ENCODE peak calls at places on chromosomes 2 and 18, in four cellular contexts. G is A549, W is HepG2, C is K562. Y is an unnamed sample.

GRCh38 chr18:51765712-51766360 is 568.4 kb upstream of the MEX3C start:
- DNase-seq in G (no peak), W (no peak), C (no peak), Y (no peak)

GRCh38 chr2:29309090-29310054 is 194.2 kb downstream of the CLIP4 start:
- DNase-seq in G (peak), W (peak), C (peak), Y (peak)

GRCh38 chr2:226839960-226840359 is 4.1 kb downstream of the RHBDD1 start:
- DNase-seq in G (no peak), W (no peak), C (no peak), Y (no peak)

GRCh38 chr18:28512357-28512756 is 335.4 kb upstream of the CDH2 start:
- DNase-seq in G (no peak), W (no peak), C (no peak), Y (no peak)

GRCh38 chr2:159094173-159094737 is 125.8 kb downstream of the TANC1 start:
- DNase-seq in G (no peak), W (no peak), C (no peak), Y (no peak)

GRCh38 chr2:240832816-240833497 is 12.9 kb upstream of the KIF1A start:
- DNase-seq in G (no peak), W (no peak), C (no peak), Y (no peak)

GRCh38 chr2:45168731-45169338 is 159.6 kb upstream of the SIX2 start:
- DNase-seq in G (peak), W (no peak), C (no peak), Y (peak)

GRCh38 chr18:46705521-46705920 is 48.5 kb upstream of the LOXHD1 start:
- DNase-seq in G (no peak), W (no peak), C (no peak), Y (peak)

GRCh38 chr2:28802975-28803429 is 7.6 kb upstream of the SPDYA start:
- DNase-seq in G (no peak), W (no peak), C (no peak), Y (no peak)

GRCh38 chr2:64522843-64523428 is 1.2 kb upstream of the AFTPH start:
- DNase-seq in G (peak), W (peak), C (peak), Y (no peak)

GRCh38 chr2:232348936-232349335 is 29.6 kb upstream of the ALPP start:
- DNase-seq in G (no peak), W (no peak), C (no peak), Y (peak)

GRCh38 chr18:6058941-6059340 is 163.6 kb upstream of the TMEM200C start:
- DNase-seq in G (no peak), W (peak), C (no peak), Y (no peak)

GRCh38 chr18:23106575-23106974 is 28.7 kb upstream of the CABLES1 start:
- DNase-seq in G (peak), W (peak), C (no peak), Y (no peak)

GRCh38 chr2:181785677-181786344 is 105.5 kb upstream of the NEUROD1 start:
- DNase-seq in G (no peak), W (no peak), C (no peak), Y (no peak)

GRCh38 chr2:149278146-149278878 is 52.1 kb upstream of the LYPD6 start:
- DNase-seq in G (no peak), W (no peak), C (no peak), Y (no peak)

GRCh38 chr2:53568463-53568862 is 199.1 kb upstream of the CHAC2 start:
- DNase-seq in G (no peak), W (no peak), C (no peak), Y (no peak)

GRCh38 chr2:47653909-47654789 is 128.8 kb upstream of the MSH6 start:
- DNase-seq in G (no peak), W (peak), C (peak), Y (peak)

GRCh38 chr18:67425724-67426123 is 90.8 kb downstream of the DSEL start:
- DNase-seq in G (peak), W (no peak), C (no peak), Y (no peak)

GRCh38 chr18:22674300-22674699 is 256.6 kb upstream of the CTAGE1 start:
- DNase-seq in G (peak), W (no peak), C (no peak), Y (no peak)

GRCh38 chr2:105361132-105361889 is 24.0 kb downstream of the C2orf49 start:
- DNase-seq in G (no peak), W (no peak), C (no peak), Y (no peak)

GRCh38 chr18:57819671-57820460 is 16.8 kb upstream of the ATP8B1 start:
- DNase-seq in G (peak), W (peak), C (peak), Y (no peak)

GRCh38 chr18:51195602-51196115 is 1.8 kb downstream of the MEX3C start:
- DNase-seq in G (peak), W (peak), C (peak), Y (peak)

GRCh38 chr2:215868886-215869285 is 144.5 kb downstream of the MREG start:
- DNase-seq in G (no peak), W (no peak), C (no peak), Y (no peak)

GRCh38 chr2:102050854-102051391 is 59.2 kb downstream of the IL1R2 start:
- DNase-seq in G (no peak), W (peak), C (peak), Y (no peak)

GRCh38 chr2:8643238-8643995 is 38.4 kb upstream of the ID2 start:
- DNase-seq in G (no peak), W (no peak), C (no peak), Y (no peak)

DNA sequence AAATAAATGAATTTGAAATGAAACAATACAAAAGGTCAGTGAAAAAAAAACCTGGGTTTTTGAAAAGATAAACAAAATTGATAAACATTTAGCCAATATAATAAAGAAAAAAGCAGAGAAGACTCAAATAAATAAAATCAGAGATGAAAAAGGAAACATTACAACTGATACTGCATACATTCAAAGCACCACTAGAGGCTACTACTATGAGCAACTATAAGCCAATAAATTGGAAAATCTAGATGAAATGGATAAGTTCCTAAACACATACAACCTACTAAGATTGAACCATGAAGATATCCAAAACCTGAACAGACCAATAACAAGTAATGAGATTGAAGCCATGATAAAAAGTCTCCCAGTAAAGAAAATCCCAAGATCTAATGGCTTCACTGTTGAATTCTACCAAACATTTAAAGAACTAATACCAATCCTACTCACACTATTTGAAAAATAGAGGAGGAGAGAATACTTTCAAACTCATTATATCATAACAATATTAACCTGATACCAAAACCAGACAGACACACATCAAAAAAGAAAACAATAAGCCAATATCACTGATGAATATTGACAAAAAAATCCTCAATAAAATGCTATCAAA is 80.8 kb upstream of the CERS6 start:
- DNase-seq in G (no peak), W (no peak), C (no peak), Y (no peak)
- TF ChIP-seq CTCF in G (peak), W (no peak), C (peak), Y (no peak)

DNA sequence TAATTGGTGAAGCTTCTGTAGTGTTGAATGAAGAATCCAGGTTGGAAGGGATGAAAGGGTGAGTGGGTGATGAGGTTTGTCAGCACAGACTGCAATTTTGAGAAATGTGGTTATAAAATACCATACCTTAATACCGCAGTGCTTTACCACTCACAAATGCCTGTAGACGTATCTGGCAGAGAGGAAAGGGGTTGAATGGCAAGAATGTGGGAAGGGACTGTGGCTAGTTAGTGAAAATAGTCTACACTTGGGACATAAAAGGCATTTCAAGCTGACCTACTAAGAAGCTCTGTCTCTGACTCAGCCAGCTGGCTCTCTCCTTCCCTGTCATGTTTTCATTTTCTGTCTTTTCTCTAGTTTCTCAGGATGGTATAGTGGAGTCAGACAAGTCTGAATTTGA is 25.1 kb downstream of the CDK15 start:
- DNase-seq in G (no peak), W (no peak), C (no peak), Y (no peak)
- TF ChIP-seq HMGXB4 in G (no peak), W (no peak), C (no peak), Y (no peak)

GRCh38 chr2:199596549-199596948 is 138.8 kb upstream of the SATB2 start:
- DNase-seq in G (peak), W (peak), C (peak), Y (peak)
- TF ChIP-seq CTCF in G (peak), W (peak), C (peak), Y (peak)

DNA sequence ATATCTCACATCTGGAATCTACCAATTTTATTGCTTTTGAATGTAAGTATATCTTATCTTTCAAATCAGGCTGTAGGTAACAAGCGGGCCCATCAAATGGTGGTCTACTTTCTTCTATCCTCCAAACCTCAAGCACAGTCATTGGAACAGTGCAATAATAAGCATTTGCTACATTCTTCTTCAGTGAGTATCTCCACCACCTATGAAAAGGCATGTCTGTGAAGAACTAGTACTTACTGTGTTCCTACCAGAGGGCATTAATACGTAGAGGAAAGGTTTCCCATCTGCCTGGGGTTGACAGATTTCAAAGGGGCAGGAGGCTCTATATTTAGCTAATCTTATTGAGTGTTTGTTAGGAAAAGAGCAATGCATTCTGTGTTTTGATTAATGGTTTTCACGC is 411.1 kb downstream of the NCKAP5 start:
- DNase-seq in G (no peak), W (no peak), C (no peak), Y (no peak)
- TF ChIP-seq HMGXB4 in G (no peak), W (no peak), C (no peak), Y (no peak)

DNA sequence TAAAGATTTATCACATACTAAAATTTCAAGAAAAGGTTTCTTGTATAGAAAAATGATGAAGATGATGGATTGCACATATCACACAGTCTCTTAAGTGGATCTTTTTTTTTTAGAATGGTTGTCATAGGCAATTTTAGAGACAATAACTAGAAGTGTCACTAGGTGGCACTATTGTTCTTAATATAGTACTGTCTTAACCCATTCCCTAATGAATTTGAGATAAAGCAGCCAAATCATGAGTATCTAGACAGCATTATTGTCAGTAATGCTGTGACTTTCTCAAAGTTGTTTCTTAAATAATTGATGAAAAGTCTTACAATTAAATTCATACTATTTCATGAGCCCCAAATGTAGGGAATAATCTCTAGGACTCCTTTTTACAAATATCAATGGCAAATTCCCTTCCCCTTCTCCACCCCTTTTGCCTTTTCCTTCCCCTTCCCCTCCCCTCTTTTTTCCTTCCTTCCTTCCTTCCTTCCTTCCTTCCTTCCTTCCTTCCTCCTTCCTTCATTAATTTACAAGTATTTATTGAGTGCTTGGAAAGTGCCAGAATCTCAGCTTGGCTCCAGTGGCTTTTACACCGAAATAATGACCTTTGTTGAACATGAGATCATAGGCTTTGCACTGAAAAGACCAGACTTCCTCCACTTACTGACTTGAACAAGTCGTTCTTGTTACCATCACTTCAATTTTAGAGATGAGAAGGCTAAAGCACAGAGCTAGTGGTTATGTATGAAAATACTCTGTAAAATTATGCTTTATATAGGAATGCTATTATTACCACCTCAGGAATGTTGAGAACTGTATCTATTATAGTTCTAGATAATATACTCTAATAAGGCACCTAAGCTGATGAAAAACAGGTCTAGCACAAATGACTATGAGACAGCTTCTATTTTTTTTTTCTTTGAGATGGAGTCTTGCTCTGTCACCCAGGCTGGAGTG is 19.8 kb downstream of the MYL12B start:
- DNase-seq in G (peak), W (peak), C (peak), Y (no peak)
- TF ChIP-seq CTCF in G (peak), W (peak), C (peak), Y (peak)

DNA sequence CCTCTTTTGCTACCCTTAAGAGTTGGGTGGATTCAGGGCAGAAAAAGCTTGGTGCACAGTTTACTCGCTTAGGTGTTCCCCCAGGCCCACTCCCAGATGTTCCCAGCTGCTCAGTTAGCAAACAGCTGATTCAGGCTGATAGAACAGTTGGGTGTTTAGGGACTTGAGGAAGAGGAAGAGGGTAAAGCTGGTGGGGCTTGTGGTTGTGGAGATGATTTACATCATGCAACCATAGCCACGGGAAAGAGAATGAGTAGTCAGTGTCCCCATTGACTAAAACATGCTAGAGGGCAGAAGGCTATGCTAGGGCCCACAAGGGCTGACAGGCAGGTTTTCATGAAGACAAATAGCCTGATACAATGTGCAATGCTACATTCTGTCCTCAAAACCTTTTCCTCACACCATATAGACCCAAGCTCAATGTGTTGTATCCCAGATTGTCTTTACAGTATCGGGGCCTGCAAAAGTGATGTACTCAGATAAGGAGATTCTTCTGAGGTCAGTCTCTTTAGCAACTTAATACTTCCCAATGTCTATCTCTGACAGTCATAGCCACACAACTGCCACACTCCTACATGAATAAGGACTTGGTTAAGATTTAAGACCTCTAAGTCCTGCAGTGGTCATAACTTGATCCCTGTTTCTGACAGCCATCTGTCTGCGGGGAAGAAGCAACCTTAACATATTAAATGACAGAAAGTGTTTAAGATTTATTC is 15.6 kb downstream of the COLEC12 start:
- DNase-seq in G (no peak), W (no peak), C (no peak), Y (no peak)
- TF ChIP-seq HMGXB4 in G (no peak), W (no peak), C (no peak), Y (no peak)

DNA sequence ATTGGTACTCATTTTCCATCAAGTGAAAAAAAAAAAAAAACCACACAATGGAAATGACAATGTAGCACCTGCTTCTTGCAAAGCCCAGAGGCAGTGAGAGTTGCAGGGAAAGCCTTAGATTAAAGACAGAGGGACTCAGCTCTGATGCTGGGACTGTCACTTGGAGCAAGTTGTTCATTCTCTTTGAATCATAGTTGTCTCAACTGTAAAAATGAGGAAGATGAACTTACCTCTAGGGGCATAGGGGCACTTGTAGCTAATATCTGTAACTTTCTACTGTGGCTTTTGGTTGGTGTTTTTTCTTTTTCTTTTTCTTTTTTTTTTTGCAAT is 81.4 kb upstream of the LPIN2 start:
- DNase-seq in G (no peak), W (no peak), C (no peak), Y (no peak)
- TF ChIP-seq CTCF in G (no peak), W (no peak), C (no peak), Y (no peak)

GRCh38 chr2:237540823-237541222 is 25.6 kb upstream of the PRLH start:
- DNase-seq in G (no peak), W (no peak), C (no peak), Y (no peak)

GRCh38 chr2:237538901-237539300 is 27.5 kb upstream of the PRLH start:
- DNase-seq in G (no peak), W (no peak), C (no peak), Y (no peak)

GRCh38 chr2:237540223-237540775 is 26.1 kb upstream of the PRLH start:
- DNase-seq in G (no peak), W (no peak), C (no peak), Y (no peak)

GRCh38 chr2:237538001-237538720 is 28.2 kb upstream of the PRLH start:
- DNase-seq in G (no peak), W (no peak), C (no peak), Y (no peak)

DNA sequence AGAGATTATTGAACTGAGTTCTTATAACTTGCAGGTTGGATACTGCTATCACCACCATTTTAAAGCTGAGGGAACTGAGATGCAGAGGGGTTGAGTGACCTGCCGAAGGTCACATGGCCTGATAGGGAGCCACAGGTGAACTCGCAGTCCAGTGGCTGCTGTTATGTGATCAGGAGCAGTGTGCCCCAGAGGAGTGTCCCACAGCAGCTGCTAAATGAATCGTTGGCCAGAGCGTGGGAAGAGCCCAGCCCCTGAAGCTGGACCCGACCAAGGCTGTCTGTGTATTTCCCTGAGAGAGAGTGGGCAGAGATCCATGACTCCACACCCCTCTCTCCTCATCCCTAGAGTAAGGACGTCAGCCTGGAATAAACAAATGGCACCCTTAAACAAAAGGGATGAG is 26.7 kb upstream of the PRLH start:
- DNase-seq in G (no peak), W (no peak), C (no peak), Y (no peak)
- TF ChIP-seq HMGXB4 in G (no peak), W (no peak), C (no peak), Y (no peak)

DNA sequence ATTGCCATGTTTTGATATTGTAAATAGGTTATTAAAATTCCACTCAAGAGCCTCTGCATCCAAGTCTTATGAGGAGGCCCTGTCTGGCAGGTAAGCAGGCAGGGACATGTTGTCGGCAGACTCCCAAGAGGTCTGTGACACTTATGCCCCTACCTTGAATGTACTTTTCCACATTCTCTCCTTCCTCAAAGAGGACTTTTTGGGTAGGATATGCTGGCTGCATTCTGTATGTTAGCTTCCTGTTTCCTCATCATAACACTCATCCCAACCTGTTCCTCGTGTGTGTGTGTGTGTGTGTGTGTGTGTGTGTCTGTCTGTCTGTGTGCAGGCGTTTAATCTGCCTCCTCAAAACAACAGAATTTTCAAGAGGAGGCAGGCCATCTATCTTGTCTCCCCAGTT is 75.3 kb downstream of the USP40 start:
- DNase-seq in G (no peak), W (no peak), C (no peak), Y (no peak)
- TF ChIP-seq CTCF in G (no peak), W (no peak), C (no peak), Y (no peak)